ENCODE peak calls at places on chromosomes 5 and 9, in four cellular contexts. Y is sigmoid colon, U is cardiac muscle cell, Q is cardiac fibroblast. V is an unnamed sample.

GRCh38 chr9:105297442-105298097 is 53.1 kb downstream of the SLC44A1 start:
- DNase-seq in U (no peak), Q (no peak), Y (no peak), V (no peak)

GRCh38 chr9:94613003-94613402 is 19.4 kb upstream of the FBP2 start:
- DNase-seq in Y (no peak), Q (peak), U (no peak), V (no peak)

GRCh38 chr9:16825364-16825763 is 45.1 kb downstream of the BNC2 start:
- DNase-seq in Y (no peak), U (no peak), Q (peak), V (no peak)

GRCh38 chr5:43036856-43037711 is 3.0 kb downstream of the ANXA2R start:
- DNase-seq in Q (peak), Y (no peak), U (no peak), V (peak)

GRCh38 chr5:31733365-31733764 is 94.4 kb downstream of the PDZD2 start:
- DNase-seq in Q (no peak), U (no peak), Y (no peak), V (no peak)

GRCh38 chr9:117413346-117414219 is 1.3 kb downstream of the ASTN2 start:
- DNase-seq in U (peak), Y (no peak), Q (no peak), V (peak)

GRCh38 chr5:136012041-136012804 is 16.6 kb upstream of the TGFBI start:
- DNase-seq in Q (peak), U (no peak), Y (no peak), V (no peak)

GRCh38 chr5:134510970-134511795 is 14.3 kb upstream of the JADE2 start:
- DNase-seq in U (no peak), Q (peak), Y (no peak), V (no peak)

GRCh38 chr9:17437813-17438212 is 141.1 kb upstream of the SH3GL2 start:
- DNase-seq in Q (no peak), U (no peak), Y (no peak), V (no peak)

GRCh38 chr5:87754009-87754757 is 341.5 kb upstream of the CCNH start:
- DNase-seq in U (no peak), Y (no peak), Q (no peak), V (no peak)

GRCh38 chr5:143440448-143441102 is 37.1 kb upstream of the NR3C1 start:
- DNase-seq in Q (no peak), Y (no peak), U (no peak), V (no peak)

GRCh38 chr9:131257266-131258025 is 18.9 kb downstream of the FAM78A start:
- DNase-seq in U (no peak), Q (no peak), Y (no peak), V (no peak)

GRCh38 chr9:99350461-99350860 is 128.4 kb downstream of the SEC61B start:
- DNase-seq in Q (no peak), U (no peak), Y (no peak), V (no peak)

GRCh38 chr9:33785914-33786313 is 9.4 kb upstream of the PRSS3 start:
- DNase-seq in Y (no peak), Q (peak), U (no peak), V (no peak)

GRCh38 chr5:150175536-150175935 is 9.0 kb downstream of the CDX1 start:
- DNase-seq in Q (peak), Y (no peak), U (peak), V (peak)

GRCh38 chr9:74718709-74719108 is 169.0 kb downstream of the TRPM6 start:
- DNase-seq in Y (no peak), Q (no peak), U (no peak), V (no peak)
- TF ChIP-seq CTCF in Y (no peak), Q (no peak), U (no peak), V (no peak)

GRCh38 chr5:157748740-157749461 is 5.4 kb downstream of the LSM11 start:
- DNase-seq in Y (no peak), U (no peak), Q (peak), V (no peak)
- TF ChIP-seq CTCF in Y (no peak), U (peak), Q (no peak), V (no peak)

DNA sequence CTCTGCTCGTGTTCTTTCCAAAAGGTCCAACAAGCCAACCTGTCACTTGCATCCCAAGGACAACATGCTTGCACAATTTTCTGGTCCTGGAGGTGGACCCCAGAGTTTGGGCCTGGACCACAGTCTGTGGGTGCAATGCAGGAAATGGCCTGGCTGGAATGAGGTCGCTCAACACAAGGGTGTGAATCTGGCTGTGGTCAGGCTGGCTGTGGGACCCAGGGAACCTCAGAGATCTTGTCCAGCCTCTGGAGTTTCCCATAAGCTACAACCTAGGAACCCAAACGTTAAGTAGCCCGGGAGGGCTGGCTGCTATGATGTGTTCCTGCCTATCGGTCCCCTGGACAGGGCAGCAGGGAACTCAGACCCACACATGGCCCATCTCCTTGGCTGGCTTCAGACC is 15.4 kb downstream of the TBC1D9B start:
- DNase-seq in U (no peak), Q (no peak), Y (no peak), V (no peak)
- TF ChIP-seq CTCF in U (no peak), Q (no peak), Y (no peak), V (no peak)

GRCh38 chr5:78533356-78533755 is 115.2 kb downstream of the LHFPL2 start:
- DNase-seq in U (no peak), Y (peak), Q (peak), V (no peak)
- TF ChIP-seq CTCF in U (peak), Y (peak), Q (peak), V (peak)

GRCh38 chr9:81522721-81523551 is 166.4 kb downstream of the TLE1 start:
- DNase-seq in Q (peak), U (peak), Y (no peak), V (no peak)
- TF ChIP-seq CTCF in Q (peak), U (peak), Y (peak), V (peak)

GRCh38 chr9:124855566-124855943 is 2.3 kb downstream of the WDR38 start:
- DNase-seq in U (no peak), Q (no peak), Y (no peak), V (no peak)
- TF ChIP-seq CTCF in U (no peak), Q (no peak), Y (no peak), V (no peak)

GRCh38 chr9:14660721-14661120 is 32.5 kb downstream of the ZDHHC21 start:
- DNase-seq in Q (no peak), Y (no peak), U (no peak), V (no peak)
- TF ChIP-seq CTCF in Q (no peak), Y (no peak), U (no peak), V (no peak)

GRCh38 chr9:13445123-13445522 is 165.6 kb upstream of the MPDZ start:
- DNase-seq in U (no peak), Q (peak), Y (no peak), V (no peak)
- TF ChIP-seq CTCF in U (no peak), Q (no peak), Y (no peak), V (no peak)

GRCh38 chr5:84255318-84255717 is 129.4 kb downstream of the EDIL3 start:
- DNase-seq in Y (no peak), Q (peak), U (no peak), V (no peak)
- TF ChIP-seq CTCF in Y (no peak), Q (peak), U (peak), V (peak)

V was measured in nephron progenitor cell.